ENCODE peak calls at places on chromosomes 2 and 18, in six cellular contexts. D is IMR-90, V is H9, O is neuronal stem cell, S is mesenchymal stem cell, Z is H1. W is an unnamed sample.

GRCh38 chr2:10576456-10576855 is 113.3 kb downstream of the NOL10 start:
- DNase-seq in D (no peak), V (no peak), O (no peak), S (no peak), Z (no peak), W (no peak)

GRCh38 chr2:221385716-221386115 is 186.4 kb downstream of the EPHA4 start:
- DNase-seq in D (no peak), V (no peak), O (no peak), S (no peak), Z (no peak), W (no peak)

GRCh38 chr2:239146011-239146641 is 254.7 kb downstream of the HDAC4 start:
- DNase-seq in D (no peak), V (no peak), O (no peak), S (no peak), Z (no peak), W (no peak)

GRCh38 chr2:62471816-62472215 is 34.2 kb downstream of the TMEM17 start:
- DNase-seq in D (no peak), V (no peak), O (no peak), S (no peak), Z (no peak), W (no peak)

GRCh38 chr2:161991991-161992390 is 82.0 kb downstream of the DPP4 start:
- DNase-seq in D (peak; percentile 37), V (no peak), O (no peak), S (no peak), Z (no peak), W (no peak)

GRCh38 chr18:9933865-9934264 is 20.0 kb downstream of the VAPA start:
- DNase-seq in D (no peak), V (no peak), O (no peak), S (no peak), Z (no peak), W (no peak)

GRCh38 chr2:12071343-12071742 is 324.9 kb downstream of the LPIN1 start:
- DNase-seq in D (no peak), V (no peak), O (no peak), S (no peak), Z (no peak), W (no peak)

GRCh38 chr2:201432551-201433388 is 18.5 kb downstream of the TRAK2 start:
- DNase-seq in D (peak; percentile 66), V (no peak), O (no peak), S (peak; percentile 43), Z (no peak), W (no peak)

GRCh38 chr2:108169982-108170625 is 69.7 kb upstream of the SULT1C3 start:
- DNase-seq in D (peak; percentile 18), V (peak; percentile 35), O (no peak), S (peak; percentile 17), Z (no peak), W (peak; percentile 66)

GRCh38 chr2:20619624-20620024 is 31.3 kb downstream of the HS1BP3 start:
- DNase-seq in D (no peak), V (no peak), O (no peak), S (peak; percentile 69), Z (no peak), W (peak; percentile 48)

GRCh38 chr18:58993260-58993659 is 128.6 kb downstream of the ZNF532 start:
- DNase-seq in D (peak; percentile 90), V (no peak), O (no peak), S (peak; percentile 75), Z (no peak), W (no peak)

GRCh38 chr18:78130232-78131195 is 849.1 kb upstream of the SALL3 start:
- DNase-seq in D (no peak), V (no peak), O (no peak), S (no peak), Z (no peak), W (no peak)

GRCh38 chr2:158740127-158740526 is 55.0 kb upstream of the DAPL1 start:
- DNase-seq in D (peak; percentile 37), V (no peak), O (no peak), S (peak; percentile 39), Z (no peak), W (no peak)

GRCh38 chr2:149169653-149170052 is 131.2 kb downstream of the LYPD6B start:
- DNase-seq in D (no peak), V (no peak), O (no peak), S (peak; percentile 37), Z (no peak), W (peak; percentile 83)

DNA sequence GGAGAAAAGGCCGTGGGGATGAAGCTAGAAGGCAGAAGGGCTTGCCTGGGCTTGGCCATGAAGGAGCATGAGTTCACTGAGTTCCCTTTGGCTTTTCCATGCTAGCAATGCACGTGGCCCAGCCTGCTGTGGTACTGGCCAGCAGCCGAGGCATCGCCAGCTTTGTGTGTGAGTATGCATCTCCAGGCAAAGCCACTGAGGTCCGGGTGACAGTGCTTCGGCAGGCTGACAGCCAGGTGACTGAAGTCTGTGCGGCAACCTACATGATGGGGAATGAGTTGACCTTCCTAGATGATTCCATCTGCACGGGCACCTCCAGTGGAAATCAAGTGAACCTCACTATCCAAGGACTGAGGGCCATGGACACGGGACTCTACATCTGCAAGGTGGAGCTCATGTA is 2.9 kb downstream of the CTLA4 start:
- DNase-seq in D (no peak), V (no peak), O (no peak), S (no peak), Z (no peak), W (no peak)
- H4K91ac ChIP-seq in D (no peak overlapping the region), V (no peak overlapping the region), O (no peak overlapping the region), S (no peak overlapping the region), Z (no peak overlapping the region), W (no peak overlapping the region)

GRCh38 chr2:189261431-189261841 is 81.9 kb upstream of the COL5A2 start:
- DNase-seq in D (peak; percentile 93), V (no peak), O (no peak), S (no peak), Z (no peak), W (no peak)
- H2BK120ac ChIP-seq in D (peak overlapping the region; percentile 4), V (no peak overlapping the region), O (no peak overlapping the region), S (no peak overlapping the region), Z (no peak overlapping the region), W (no peak overlapping the region)

GRCh38 chr2:165582409-165582808 is 112.9 kb downstream of the CSRNP3 start:
- DNase-seq in D (no peak), V (no peak), O (no peak), S (no peak), Z (no peak), W (no peak)
- H4K91ac ChIP-seq in D (no peak overlapping the region), V (peak overlapping the region; percentile 75), O (no peak overlapping the region), S (no peak overlapping the region), Z (no peak overlapping the region), W (no peak overlapping the region)

DNA sequence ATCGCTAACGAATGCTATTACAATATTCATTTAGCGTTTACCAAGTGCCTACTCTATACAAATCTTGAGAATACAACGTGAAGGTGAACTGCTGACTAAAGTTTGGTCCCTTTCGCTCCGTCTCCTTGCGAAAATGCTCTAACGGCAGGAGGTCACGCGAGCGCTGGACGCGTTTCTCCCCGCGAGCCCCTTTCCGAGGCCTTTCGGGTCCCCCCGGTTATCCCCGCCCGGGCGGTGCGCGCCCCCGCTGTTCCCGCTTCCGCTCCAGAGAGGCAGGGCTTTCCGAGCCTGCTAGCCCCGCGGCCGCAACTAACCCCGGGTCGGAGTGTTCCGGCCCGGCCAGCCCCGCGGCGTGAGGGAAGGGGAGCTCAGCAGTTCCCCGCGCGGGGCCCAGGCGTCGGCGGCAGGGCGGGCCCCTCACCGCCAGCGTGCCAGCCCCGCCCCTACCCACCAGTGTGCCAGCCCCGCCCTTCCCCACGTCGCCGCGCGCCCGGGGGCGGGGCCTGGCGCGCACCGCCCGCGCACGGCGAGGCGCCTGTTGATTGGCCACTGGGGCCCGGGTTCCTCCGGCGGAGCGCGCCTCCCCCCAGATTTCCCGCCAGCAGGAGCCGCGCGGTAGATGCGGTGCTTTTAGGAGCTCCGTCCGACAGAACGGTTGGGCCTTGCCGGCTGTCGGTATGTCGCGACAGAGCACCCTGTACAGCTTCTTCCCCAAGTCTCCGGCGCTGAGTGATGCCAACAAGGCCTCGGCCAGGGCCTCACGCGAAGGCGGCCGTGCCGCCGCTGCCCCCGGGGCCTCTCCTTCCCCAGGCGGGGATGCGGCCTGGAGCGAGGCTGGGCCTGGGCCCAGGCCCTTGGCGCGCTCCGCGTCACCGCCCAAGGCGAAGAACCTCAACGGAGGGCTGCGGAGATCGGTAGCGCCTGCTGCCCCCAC is at the start of gene MSH6:
- DNase-seq in D (peak; percentile 82), V (peak; percentile 90), O (peak; percentile 92), S (peak; percentile 90), Z (peak; percentile 62), W (peak; percentile 83)
- H2BK120ac ChIP-seq in D (peak within 1 kb of the TSS; percentile 76), V (no peak within 1 kb of the TSS), O (peak within 1 kb of the TSS; percentile 50), S (peak within 1 kb of the TSS; percentile 77), Z (peak within 1 kb of the TSS; percentile 83), W (peak within 1 kb of the TSS; percentile 91)

GRCh38 chr18:59996370-59996966 is 96.7 kb downstream of the PMAIP1 start:
- DNase-seq in D (peak; percentile 57), V (no peak), O (no peak), S (peak; percentile 55), Z (no peak), W (peak; percentile 60)

GRCh38 chr18:59993560-59993959 is 93.8 kb downstream of the PMAIP1 start:
- DNase-seq in D (no peak), V (no peak), O (no peak), S (no peak), Z (no peak), W (no peak)

GRCh38 chr18:59990121-59990818 is 90.5 kb downstream of the PMAIP1 start:
- DNase-seq in D (no peak), V (no peak), O (no peak), S (no peak), Z (no peak), W (no peak)

GRCh38 chr18:59994357-59994756 is 94.6 kb downstream of the PMAIP1 start:
- DNase-seq in D (peak; percentile 12), V (no peak), O (no peak), S (no peak), Z (no peak), W (no peak)
- H4K91ac ChIP-seq in D (no peak overlapping the region), V (no peak overlapping the region), O (no peak overlapping the region), S (no peak overlapping the region), Z (no peak overlapping the region), W (no peak overlapping the region)

DNA sequence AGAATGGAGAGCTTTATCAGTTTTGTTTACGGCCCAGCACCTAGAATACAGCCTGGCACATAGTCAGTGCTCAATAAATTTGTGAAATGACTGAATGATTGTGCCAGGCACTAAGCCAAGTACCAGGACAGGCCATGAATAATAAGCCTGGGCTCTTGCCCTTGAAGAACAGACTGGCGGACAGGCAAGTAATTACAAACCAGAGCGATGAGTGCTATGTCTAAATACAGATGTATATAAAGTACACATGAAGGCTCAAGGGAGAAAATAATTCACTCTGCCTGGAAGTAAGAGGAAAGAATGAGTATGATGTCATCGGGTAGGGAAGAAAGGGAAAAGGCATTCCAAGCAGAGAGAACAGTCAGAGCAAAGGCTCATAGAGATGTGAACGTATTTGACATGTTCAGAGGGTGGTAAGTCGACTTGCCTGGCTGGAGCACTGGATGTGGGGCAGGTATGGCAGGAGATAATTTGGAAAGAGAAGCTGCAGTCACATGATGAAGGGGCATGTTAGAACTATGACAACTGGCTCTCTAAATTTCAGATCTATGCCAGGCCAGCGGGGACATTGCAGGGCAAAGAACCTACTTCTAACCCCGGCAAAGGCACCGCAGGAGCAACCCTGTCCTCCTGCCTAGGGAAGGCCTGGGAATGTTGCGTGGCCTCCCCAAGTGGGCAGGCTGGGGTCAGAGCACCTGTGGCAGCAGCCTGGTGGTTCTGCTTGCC is 119.1 kb upstream of the STPG4 start:
- DNase-seq in D (peak; percentile 94), V (no peak), O (no peak), S (peak; percentile 94), Z (no peak), W (no peak)
- H2BK120ac ChIP-seq in D (peak overlapping the region; percentile 89), V (no peak overlapping the region), O (no peak overlapping the region), S (peak overlapping the region; percentile 55), Z (no peak overlapping the region), W (peak overlapping the region; percentile 6)

W was measured in trophoblast cell.